ENCODE peak calls at places on chromosomes 7 and 10, in seven cellular contexts. One of them, this sample, is unnamed.

GRCh38 chr10:89296227-89296648 is 5.6 kb upstream of the IFIT2 start:
- DNase-seq in CD4-positive, alpha-beta memory T cell: no peak
- DNase-seq in NB4: peak
- DNase-seq in mucosa of gallbladder: no peak
- DNase-seq in NCI-H1092 treated with DMSO at 0.1 percent for 48 hours: no peak
- DNase-seq in EH: peak
- DNase-seq in breast epithelium: no peak
- DNase-seq in this sample: no peak

GRCh38 chr7:157010588-157011332 is at the start of gene MNX1:
- DNase-seq in CD4-positive, alpha-beta memory T cell: peak
- DNase-seq in mucosa of gallbladder: peak
- DNase-seq in NB4: no peak
- DNase-seq in NCI-H1092 treated with DMSO at 0.1 percent for 48 hours: peak
- DNase-seq in EH: no peak
- DNase-seq in breast epithelium: peak
- DNase-seq in this sample: no peak

GRCh38 chr10:593901-594457 is 95.5 kb downstream of the DIP2C start:
- DNase-seq in NCI-H1092 treated with DMSO at 0.1 percent for 48 hours: no peak
- DNase-seq in NB4: no peak
- DNase-seq in breast epithelium: no peak
- DNase-seq in CD4-positive, alpha-beta memory T cell: no peak
- DNase-seq in mucosa of gallbladder: no peak
- DNase-seq in EH: peak
- DNase-seq in this sample: no peak

GRCh38 chr7:732094-732541 is 5.0 kb upstream of the PRKAR1B start:
- DNase-seq in NCI-H1092 treated with DMSO at 0.1 percent for 48 hours: no peak
- DNase-seq in EH: no peak
- DNase-seq in CD4-positive, alpha-beta memory T cell: no peak
- DNase-seq in mucosa of gallbladder: peak
- DNase-seq in breast epithelium: no peak
- DNase-seq in NB4: peak
- DNase-seq in this sample: no peak

GRCh38 chr7:98613601-98614425 is 3.3 kb upstream of the NPTX2 start:
- DNase-seq in breast epithelium: no peak
- DNase-seq in NB4: peak
- DNase-seq in CD4-positive, alpha-beta memory T cell: no peak
- DNase-seq in mucosa of gallbladder: no peak
- DNase-seq in EH: peak
- DNase-seq in NCI-H1092 treated with DMSO at 0.1 percent for 48 hours: no peak
- DNase-seq in this sample: no peak

GRCh38 chr7:80060218-80060806 is 74.3 kb upstream of the GNAI1 start:
- DNase-seq in mucosa of gallbladder: no peak
- DNase-seq in EH: peak
- DNase-seq in NB4: peak
- DNase-seq in CD4-positive, alpha-beta memory T cell: no peak
- DNase-seq in NCI-H1092 treated with DMSO at 0.1 percent for 48 hours: peak
- DNase-seq in breast epithelium: no peak
- DNase-seq in this sample: no peak

GRCh38 chr7:117908031-117908795 is 35.0 kb upstream of the CTTNBP2 start:
- DNase-seq in breast epithelium: no peak
- DNase-seq in EH: no peak
- DNase-seq in NB4: no peak
- DNase-seq in NCI-H1092 treated with DMSO at 0.1 percent for 48 hours: no peak
- DNase-seq in mucosa of gallbladder: no peak
- DNase-seq in CD4-positive, alpha-beta memory T cell: no peak
- DNase-seq in this sample: no peak

GRCh38 chr7:41466760-41467384 is 236.0 kb downstream of the INHBA start:
- DNase-seq in breast epithelium: no peak
- DNase-seq in mucosa of gallbladder: no peak
- DNase-seq in NB4: no peak
- DNase-seq in CD4-positive, alpha-beta memory T cell: no peak
- DNase-seq in NCI-H1092 treated with DMSO at 0.1 percent for 48 hours: no peak
- DNase-seq in EH: no peak
- DNase-seq in this sample: no peak